ENCODE peak calls at places on chromosomes 16 and 17, in six cellular contexts. L is right lobe of liver, D is uterus, B is esophagus muscularis mucosa, R is heart left ventricle, M is body of pancreas. F is an unnamed sample.

GRCh38 chr17:14112407-14112806 is 43.1 kb downstream of the COX10 start:
- DNase-seq in L (no peak), D (no peak), B (no peak), R (no peak), M (no peak), F (no peak)

GRCh38 chr16:54269461-54269860 is 17.1 kb downstream of the IRX3 start:
- DNase-seq in L (no peak), D (no peak), B (no peak), R (no peak), M (no peak), F (no peak)

GRCh38 chr17:58446086-58446485 is 28.8 kb upstream of the RNF43 start:
- DNase-seq in L (no peak), D (no peak), B (no peak), R (no peak), M (no peak), F (no peak)

GRCh38 chr17:47990962-47991731 is 20.2 kb downstream of the CDK5RAP3 start:
- DNase-seq in L (no peak), D (no peak), B (no peak), R (no peak), M (no peak), F (peak; percentile 13)

GRCh38 chr17:27577124-27577761 is 53.7 kb upstream of the LGALS9 start:
- DNase-seq in L (no peak), D (no peak), B (no peak), R (no peak), M (peak; percentile 70), F (no peak)

GRCh38 chr16:84763164-84763563 is 56.6 kb upstream of the CRISPLD2 start:
- DNase-seq in L (no peak), D (no peak), B (no peak), R (no peak), M (no peak), F (no peak)

GRCh38 chr16:14628806-14629611 is 1.1 kb downstream of the PARN start:
- DNase-seq in L (no peak), D (no peak), B (no peak), R (no peak), M (no peak), F (no peak)

GRCh38 chr16:58195771-58196170 is 2.1 kb downstream of the CSNK2A2 start:
- DNase-seq in L (no peak), D (no peak), B (no peak), R (no peak), M (no peak), F (no peak)

GRCh38 chr16:84501077-84501735 is 3.3 kb downstream of the MEAK7 start:
- DNase-seq in L (no peak), D (no peak), B (no peak), R (no peak), M (peak; percentile 16), F (peak; percentile 73)

GRCh38 chr17:50181155-50181554 is 15.3 kb downstream of the SGCA start:
- DNase-seq in L (no peak), D (no peak), B (no peak), R (no peak), M (no peak), F (no peak)

GRCh38 chr16:46822270-46822669 is 8.7 kb downstream of the C16orf87 start:
- DNase-seq in L (no peak), D (no peak), B (no peak), R (no peak), M (no peak), F (no peak)

GRCh38 chr17:47731396-47731795 is 1.6 kb upstream of the TBX21 start:
- DNase-seq in L (no peak), D (no peak), B (no peak), R (no peak), M (peak; percentile 7), F (peak; percentile 17)

GRCh38 chr16:22849517-22849916 is 35.6 kb downstream of the HS3ST2 start:
- DNase-seq in L (no peak), D (no peak), B (peak; percentile 37), R (no peak), M (no peak), F (no peak)

GRCh38 chr17:31488982-31489294 is 97.5 kb downstream of the RAB11FIP4 start:
- DNase-seq in L (no peak), D (no peak), B (no peak), R (no peak), M (peak; percentile 52), F (no peak)

GRCh38 chr17:17739388-17740066 is 58.3 kb downstream of the RAI1 start:
- DNase-seq in L (no peak), D (peak; percentile 73), B (no peak), R (no peak), M (peak; percentile 75), F (no peak)

GRCh38 chr17:34578016-34578415 is 1.4 kb upstream of the TMEM132E start:
- DNase-seq in L (no peak), D (no peak), B (no peak), R (no peak), M (no peak), F (no peak)

GRCh38 chr17:43333438-43333943 is 65.3 kb upstream of the ARL4D start:
- DNase-seq in L (no peak), D (no peak), B (no peak), R (no peak), M (no peak), F (no peak)

GRCh38 chr17:29149431-29150064 is 30.6 kb downstream of the MYO18A start:
- DNase-seq in L (peak; percentile 51), D (peak; percentile 45), B (no peak), R (no peak), M (peak; percentile 57), F (no peak)

GRCh38 chr17:16033729-16034349 is 34.2 kb downstream of the TTC19 start:
- DNase-seq in L (no peak), D (no peak), B (no peak), R (no peak), M (no peak), F (no peak)

GRCh38 chr17:81328925-81329278 is 33.8 kb upstream of the SLC38A10 start:
- DNase-seq in L (no peak), D (no peak), B (no peak), R (no peak), M (no peak), F (no peak)

GRCh38 chr17:78864117-78864516 is 23.5 kb upstream of the USP36 start:
- DNase-seq in L (no peak), D (no peak), B (no peak), R (no peak), M (no peak), F (no peak)

GRCh38 chr17:78859051-78859450 is 18.4 kb upstream of the USP36 start:
- DNase-seq in L (no peak), D (no peak), B (no peak), R (no peak), M (no peak), F (no peak)

GRCh38 chr17:78862073-78863023 is 21.7 kb upstream of the USP36 start:
- DNase-seq in L (no peak), D (peak; percentile 94), B (peak; percentile 97), R (peak; percentile 74), M (peak; percentile 94), F (no peak)

GRCh38 chr17:78857266-78857665 is 16.7 kb upstream of the USP36 start:
- DNase-seq in L (no peak), D (no peak), B (no peak), R (no peak), M (no peak), F (no peak)

GRCh38 chr17:78861229-78861628 is 20.6 kb upstream of the USP36 start:
- DNase-seq in L (no peak), D (no peak), B (no peak), R (no peak), M (no peak), F (no peak)
- H3K27ac ChIP-seq in L (no peak overlapping the region), D (peak overlapping the region; percentile 92), B (peak overlapping the region; percentile 83), R (peak overlapping the region; percentile 73), M (peak overlapping the region; percentile 89), F (no peak overlapping the region)

DNA sequence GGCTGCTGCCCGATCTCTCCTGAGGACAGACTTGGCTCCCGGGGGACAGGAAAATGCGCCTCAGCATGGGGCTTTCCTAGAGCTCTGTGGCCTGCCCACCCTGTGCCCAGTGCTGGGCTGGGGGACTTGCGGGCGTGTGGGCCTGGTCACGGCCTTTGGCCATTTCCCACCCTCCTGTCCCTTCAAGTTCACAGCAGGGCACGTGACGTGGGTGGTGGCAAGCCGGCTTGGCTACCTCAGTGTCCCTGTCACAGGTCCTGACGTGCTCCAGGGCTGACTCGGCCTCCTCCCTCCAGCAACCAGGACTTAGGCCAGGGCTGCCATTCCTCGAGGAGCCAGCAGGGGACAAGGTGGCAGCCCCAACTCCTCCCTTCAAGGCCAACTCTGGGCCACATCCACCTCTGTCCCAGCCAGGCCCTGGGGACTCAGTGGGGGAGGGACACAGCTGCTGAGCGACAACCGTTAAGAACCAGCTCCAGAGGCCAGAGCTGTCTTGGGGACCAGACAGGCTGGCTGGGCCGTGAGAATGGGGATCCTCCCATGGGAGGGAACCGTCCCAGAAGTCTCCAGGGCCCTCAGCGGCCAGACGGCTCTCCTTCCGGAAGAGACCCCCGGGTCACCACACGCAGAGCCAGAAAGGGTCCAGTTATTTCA is 981 bp upstream of the UNC13D start:
- DNase-seq in L (peak; percentile 81), D (peak; percentile 62), B (no peak), R (peak; percentile 86), M (peak; percentile 98), F (peak; percentile 94)
- TF ChIP-seq POLR2A in L (no peak), D (no peak), B (peak; percentile 27), R (peak; percentile 46), M (peak; percentile 63), F (no peak)

DNA sequence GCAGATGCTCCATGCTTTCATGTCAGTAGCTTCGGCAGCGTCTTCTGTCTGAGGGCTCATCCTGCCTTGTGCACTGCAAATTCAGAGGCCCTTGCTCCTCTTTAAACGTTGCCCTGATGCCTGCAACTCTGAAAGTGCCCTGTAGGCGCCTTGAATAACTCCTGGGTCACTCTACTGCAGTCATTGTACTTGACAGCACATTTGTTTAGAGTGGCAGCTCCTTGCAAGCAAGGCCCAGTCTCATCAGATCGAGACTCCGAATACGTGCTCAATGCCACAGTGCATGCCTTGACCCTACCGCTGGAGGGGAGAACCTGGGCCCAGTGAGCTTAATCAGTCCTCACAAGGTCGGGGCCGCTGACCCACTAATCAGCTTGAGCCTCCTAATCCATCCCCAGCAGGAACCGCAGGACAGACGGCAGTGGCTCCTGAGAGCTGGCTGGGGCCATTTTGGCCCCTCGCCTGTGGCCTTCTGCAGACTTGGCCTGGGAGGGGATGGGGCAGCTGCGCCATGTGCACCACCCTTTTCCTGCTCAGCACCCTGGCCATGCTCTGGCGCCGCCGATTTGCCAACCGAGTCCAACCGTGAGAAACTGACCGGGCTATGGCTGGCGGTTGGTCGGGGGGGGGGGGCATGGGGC is at the start of gene PRCD:
- DNase-seq in L (no peak), D (no peak), B (no peak), R (no peak), M (no peak), F (peak; percentile 74)
- H3K4me3 ChIP-seq in L (peak within 1 kb of the TSS; percentile 35), D (peak within 1 kb of the TSS; percentile 34), B (peak within 1 kb of the TSS; percentile 61), R (peak within 1 kb of the TSS; percentile 67), M (no peak within 1 kb of the TSS), F (no peak within 1 kb of the TSS)

DNA sequence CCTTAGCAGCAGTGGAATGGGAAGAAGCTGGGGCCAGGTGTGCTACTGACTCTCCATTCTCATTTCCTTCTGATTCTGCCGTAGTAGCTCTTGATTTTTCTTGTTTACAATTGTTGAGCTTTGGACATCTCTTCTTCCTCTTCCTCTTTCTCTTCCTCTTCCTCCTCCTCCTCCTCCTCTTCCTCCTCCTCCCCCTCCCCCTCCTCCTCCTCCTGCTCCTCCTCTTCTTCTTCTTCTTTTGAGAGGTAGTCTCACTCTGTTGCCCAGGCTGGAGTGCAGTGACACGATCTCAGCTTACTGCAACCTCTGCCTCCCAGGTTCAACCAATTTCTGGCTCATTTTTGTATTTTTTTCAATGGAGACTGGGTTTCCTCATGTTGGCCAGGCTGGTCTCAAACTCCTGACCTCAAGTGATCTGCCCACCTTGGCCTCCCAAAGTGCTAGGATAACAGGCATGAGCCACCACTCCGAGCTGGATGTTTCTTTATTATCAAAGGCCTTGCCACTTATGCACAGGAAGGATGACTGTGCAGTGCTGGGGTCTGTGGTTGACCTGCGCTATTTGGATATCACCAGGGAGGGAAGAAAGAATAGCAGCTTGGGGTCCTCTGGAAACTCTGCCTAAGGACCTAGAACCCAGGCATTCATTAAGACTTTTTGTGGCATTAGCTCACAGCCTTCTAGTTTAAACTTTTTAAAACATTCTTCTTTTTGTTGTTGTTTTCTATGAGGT is 127.8 kb upstream of the KCNJ16 start:
- DNase-seq in L (no peak), D (no peak), B (no peak), R (no peak), M (no peak), F (no peak)
- H3K27ac ChIP-seq in L (no peak overlapping the region), D (no peak overlapping the region), B (no peak overlapping the region), R (no peak overlapping the region), M (no peak overlapping the region), F (no peak overlapping the region)

F was measured in spleen.